ENCODE peak calls at places on chromosomes 1 and 21, in seven cellular contexts. G is NCI-H1105; H is left ventricle myocardium superior; R is pons; F is endothelial cell of umbilical vein; X is activated T-cell treated with anti-CD3 and anti-CD28 coated beads for 24 hours; C is activated CD4-positive, alpha-beta T cell treated with anti-CD3 and anti-CD28 coated beads, Interleukin-2, amount 50 U/mL, for 1 hour. W is an unnamed sample.

GRCh38 chr1:2314297-2314802 is 77.0 kb downstream of the MORN1 start:
- DNase-seq in G (peak), H (peak), R (no peak), F (no peak), X (no peak), C (no peak), W (no peak)

GRCh38 chr1:2060535-2060934 is 10.3 kb downstream of the PRKCZ start:
- DNase-seq in G (no peak), H (no peak), R (no peak), F (no peak), X (no peak), C (no peak), W (no peak)

GRCh38 chr1:115906627-115907026 is 65.7 kb upstream of the NHLH2 start:
- DNase-seq in G (no peak), H (no peak), R (no peak), F (no peak), X (no peak), C (no peak), W (no peak)

GRCh38 chr21:32256873-32257620 is 21.8 kb downstream of the MIS18A start:
- DNase-seq in G (peak), H (peak), R (peak), F (peak), X (no peak), C (no peak), W (peak)

GRCh38 chr1:42221952-42222606 is 57.5 kb upstream of the GUCA2A start:
- DNase-seq in G (no peak), H (no peak), R (no peak), F (peak), X (no peak), C (no peak), W (no peak)

GRCh38 chr21:40047211-40047610 is 180.0 kb downstream of the PCP4 start:
- DNase-seq in G (no peak), H (no peak), R (no peak), F (no peak), X (no peak), C (no peak), W (no peak)

GRCh38 chr21:43790053-43790524 is 712 bp downstream of the RRP1 start:
- DNase-seq in G (no peak), H (no peak), R (no peak), F (peak), X (no peak), C (no peak), W (no peak)

GRCh38 chr1:56462209-56462608 is 117.2 kb downstream of the PLPP3 start:
- DNase-seq in G (no peak), H (no peak), R (no peak), F (no peak), X (no peak), C (no peak), W (no peak)

GRCh38 chr1:164865385-164865784 is 306.4 kb downstream of the PBX1 start:
- DNase-seq in G (no peak), H (no peak), R (no peak), F (no peak), X (no peak), C (no peak), W (no peak)

GRCh38 chr1:227894306-227894721 is 53.4 kb downstream of the WNT9A start:
- DNase-seq in G (no peak), H (no peak), R (no peak), F (no peak), X (no peak), C (no peak), W (no peak)

GRCh38 chr1:11749203-11749689 is 12.7 kb upstream of the C1orf167 start:
- DNase-seq in G (peak), H (peak), R (peak), F (peak), X (peak), C (peak), W (no peak)

GRCh38 chr1:234958066-234958701 is 170.5 kb downstream of the TOMM20 start:
- DNase-seq in G (no peak), H (no peak), R (no peak), F (no peak), X (no peak), C (no peak), W (no peak)

GRCh38 chr1:30742963-30743559 is 14.5 kb downstream of the LAPTM5 start:
- DNase-seq in G (no peak), H (no peak), R (no peak), F (no peak), X (no peak), C (no peak), W (no peak)

GRCh38 chr1:74731399-74732052 is 1.3 kb downstream of the CRYZ start:
- DNase-seq in G (no peak), H (no peak), R (peak), F (peak), X (no peak), C (no peak), W (no peak)

GRCh38 chr1:3668148-3668547 is 15.8 kb downstream of the TP73 start:
- DNase-seq in G (no peak), H (peak), R (no peak), F (no peak), X (no peak), C (no peak), W (no peak)

GRCh38 chr1:241482761-241483250 is 36.7 kb downstream of the FH start:
- DNase-seq in G (no peak), H (no peak), R (no peak), F (peak), X (no peak), C (no peak), W (no peak)

GRCh38 chr1:172813330-172813729 is 154.4 kb downstream of the FASLG start:
- DNase-seq in G (no peak), H (no peak), R (no peak), F (no peak), X (no peak), C (no peak), W (no peak)

GRCh38 chr1:233211595-233211994 is 83.9 kb downstream of the PCNX2 start:
- DNase-seq in G (no peak), H (no peak), R (no peak), F (no peak), X (no peak), C (no peak), W (no peak)

GRCh38 chr1:17984510-17985085 is 123.0 kb upstream of the IGSF21 start:
- DNase-seq in G (peak), H (no peak), R (peak), F (no peak), X (no peak), C (no peak), W (no peak)

GRCh38 chr1:201982082-201982922 is at the start of gene RNPEP:
- DNase-seq in G (peak), H (peak), R (peak), F (peak), X (peak), C (peak), W (peak)

GRCh38 chr1:209249280-209249670 is 334.2 kb upstream of the CAMK1G start:
- DNase-seq in G (no peak), H (no peak), R (no peak), F (no peak), X (no peak), C (no peak), W (peak)

GRCh38 chr1:3070654-3071506 is 1.9 kb downstream of the PRDM16 start:
- DNase-seq in G (no peak), H (peak), R (no peak), F (no peak), X (no peak), C (no peak), W (no peak)

GRCh38 chr21:18147678-18148077 is 97.0 kb upstream of the CHODL start:
- DNase-seq in G (no peak), H (no peak), R (no peak), F (no peak), X (no peak), C (no peak), W (no peak)

GRCh38 chr1:26554781-26555180 is 25.2 kb downstream of the RPS6KA1 start:
- DNase-seq in G (no peak), H (no peak), R (no peak), F (no peak), X (no peak), C (no peak), W (no peak)

W was measured in globus pallidus.